ENCODE peak calls at places on chromosomes 13 and 19, in seven cellular contexts. V is activated effector memory CD4-positive, alpha-beta T cell treated with anti-CD3 and anti-CD28 coated beads, Interleukin-2, amount 50 U/mL, for 16 hours; T is body of pancreas; H is COLO829; U is breast epithelium; O is K562; G is stimulated activated effector memory CD8-positive, alpha-beta T cell treated with anti-CD3 and anti-CD28 coated beads, Interleukin-12 subunit alpha, Interleukin-12 subunit beta, amount 100 ng/mL, for 72 hours. R is an unnamed sample.

GRCh38 chr13:21338651-21339278 is 120.3 kb downstream of the ZDHHC20 start:
- DNase-seq in V (no peak), T (no peak), H (no peak), U (no peak), O (no peak), G (no peak), R (no peak)

GRCh38 chr13:33537691-33538090 is 252.1 kb upstream of the STARD13 start:
- DNase-seq in V (no peak), T (no peak), H (no peak), U (no peak), O (no peak), G (no peak), R (no peak)

GRCh38 chr19:49677901-49678674 is 1.0 kb downstream of the PRMT1 start:
- DNase-seq in V (peak; percentile 94), T (peak; percentile 76), H (peak; percentile 57), U (peak; percentile 72), O (peak; percentile 68), G (peak; percentile 91), R (peak; percentile 91)

GRCh38 chr13:73110814-73111213 is 52.0 kb downstream of the KLF5 start:
- DNase-seq in V (no peak), T (no peak), H (no peak), U (no peak), O (no peak), G (no peak), R (no peak)

GRCh38 chr13:31056650-31057275 is 104.9 kb downstream of the HSPH1 start:
- DNase-seq in V (no peak), T (no peak), H (no peak), U (no peak), O (no peak), G (no peak), R (no peak)

GRCh38 chr13:114219406-114219805 is 15.3 kb upstream of the CDC16 start:
- DNase-seq in V (no peak), T (no peak), H (no peak), U (no peak), O (no peak), G (no peak), R (no peak)

GRCh38 chr13:97267418-97268059 is 45.4 kb downstream of the MBNL2 start:
- DNase-seq in V (no peak), T (no peak), H (no peak), U (no peak), O (no peak), G (no peak), R (peak; percentile 79)

GRCh38 chr19:19098703-19099632 is 35.2 kb downstream of the SLC25A42 start:
- DNase-seq in V (no peak), T (no peak), H (no peak), U (no peak), O (no peak), G (no peak), R (no peak)

GRCh38 chr13:32284927-32285632 is 30.1 kb downstream of the ZAR1L start:
- DNase-seq in V (no peak), T (peak; percentile 25), H (peak; percentile 87), U (no peak), O (no peak), G (no peak), R (no peak)

GRCh38 chr19:1780272-1780957 is 27.1 kb downstream of the ONECUT3 start:
- DNase-seq in V (no peak), T (no peak), H (no peak), U (no peak), O (no peak), G (no peak), R (no peak)

GRCh38 chr13:80989770-80990169 is 648.8 kb upstream of the SPRY2 start:
- DNase-seq in V (no peak), T (no peak), H (no peak), U (no peak), O (no peak), G (no peak), R (no peak)

GRCh38 chr19:18503971-18504885 is 17.6 kb downstream of the ELL start:
- DNase-seq in V (no peak), T (peak; percentile 42), H (no peak), U (no peak), O (no peak), G (no peak), R (no peak)

GRCh38 chr13:45827318-45827717 is 24.2 kb downstream of the SIAH3 start:
- DNase-seq in V (no peak), T (no peak), H (no peak), U (no peak), O (no peak), G (no peak), R (no peak)

GRCh38 chr19:18293642-18294466 is 12.4 kb upstream of the JUND start:
- DNase-seq in V (no peak), T (no peak), H (no peak), U (no peak), O (peak; percentile 14), G (no peak), R (no peak)

GRCh38 chr19:10961073-10961762 is 388 bp downstream of the SMARCA4 start:
- DNase-seq in V (no peak), T (peak; percentile 38), H (no peak), U (no peak), O (peak; percentile 87), G (peak; percentile 72), R (peak; percentile 57)

GRCh38 chr13:50948576-50948975 is 39.0 kb downstream of the RNASEH2B start:
- DNase-seq in V (no peak), T (no peak), H (no peak), U (no peak), O (no peak), G (no peak), R (no peak)

GRCh38 chr19:29668746-29669609 is 3.7 kb downstream of the PLEKHF1 start:
- DNase-seq in V (peak; percentile 65), T (no peak), H (no peak), U (peak; percentile 40), O (peak; percentile 11), G (no peak), R (no peak)

GRCh38 chr13:33057019-33057785 is 41.0 kb downstream of the KL start:
- DNase-seq in V (no peak), T (no peak), H (no peak), U (no peak), O (no peak), G (no peak), R (no peak)

GRCh38 chr13:59409651-59410200 is 754.0 kb downstream of the DIAPH3 start:
- DNase-seq in V (no peak), T (no peak), H (no peak), U (no peak), O (no peak), G (no peak), R (peak; percentile 64)

R was measured in H9.